ENCODE peak calls at places on chromosomes 5 and 9, in nine cellular contexts. T is cardiac muscle cell; I is Jurkat, Clone E6-1; X is psoas muscle; Y is upper lobe of right lung; B is fibroblast of mammary gland; G is A549; A is suprapubic skin; P is colonic mucosa. R is an unnamed sample.
A peak's percentile ranks its signal among the peaks of the same experiment; 100 is the strongest.

GRCh38 chr9:96555567-96556386 is 63.9 kb downstream of the CDC14B start:
- DNase-seq in T (peak; percentile 15), I (no peak), X (no peak), Y (no peak), B (peak; percentile 76), G (no peak), A (no peak), P (no peak), R (no peak)

GRCh38 chr9:129648092-129648763 is 6.3 kb upstream of the ASB6 start:
- DNase-seq in T (no peak), I (no peak), X (no peak), Y (no peak), B (no peak), G (no peak), A (no peak), P (no peak), R (no peak)

GRCh38 chr5:147801461-147801860 is 18.9 kb upstream of the JAKMIP2 start:
- DNase-seq in T (no peak), I (no peak), X (no peak), Y (no peak), B (no peak), G (no peak), A (no peak), P (no peak), R (no peak)

GRCh38 chr5:85049020-85049419 is 664.3 kb upstream of the EDIL3 start:
- DNase-seq in T (peak; percentile 55), I (peak; percentile 23), X (no peak), Y (no peak), B (peak; percentile 37), G (peak; percentile 12), A (no peak), P (no peak), R (peak; percentile 1)

GRCh38 chr5:39755986-39756385 is 331.2 kb upstream of the DAB2 start:
- DNase-seq in T (no peak), I (no peak), X (no peak), Y (no peak), B (peak; percentile 98), G (peak; percentile 86), A (no peak), P (no peak), R (no peak)

GRCh38 chr9:80931163-80931562 is 758.2 kb downstream of the TLE1 start:
- DNase-seq in T (no peak), I (no peak), X (no peak), Y (no peak), B (no peak), G (no peak), A (no peak), P (no peak), R (no peak)

GRCh38 chr5:90747175-90747574 is 188.6 kb downstream of the ADGRV1 start:
- DNase-seq in T (no peak), I (no peak), X (no peak), Y (no peak), B (peak; percentile 6), G (no peak), A (no peak), P (no peak), R (peak; percentile 53)

GRCh38 chr5:96226941-96227552 is 206.0 kb downstream of the PCSK1 start:
- DNase-seq in T (no peak), I (no peak), X (peak; percentile 49), Y (no peak), B (peak; percentile 97), G (peak; percentile 19), A (no peak), P (no peak), R (no peak)

GRCh38 chr5:142735323-142736246 is 34.6 kb upstream of the ARHGAP26 start:
- DNase-seq in T (no peak), I (no peak), X (no peak), Y (no peak), B (no peak), G (no peak), A (no peak), P (no peak), R (no peak)

GRCh38 chr5:96114736-96115466 is 153.2 kb upstream of the ELL2 start:
- DNase-seq in T (no peak), I (no peak), X (no peak), Y (no peak), B (peak; percentile 80), G (no peak), A (no peak), P (no peak), R (no peak)

GRCh38 chr5:151706906-151707305 is 20.2 kb upstream of the SPARC start:
- DNase-seq in T (no peak), I (no peak), X (no peak), Y (no peak), B (peak; percentile 64), G (peak; percentile 36), A (no peak), P (no peak), R (no peak)

GRCh38 chr5:82312373-82312856 is 34.3 kb upstream of the RPS23 start:
- DNase-seq in T (peak; percentile 87), I (peak; percentile 68), X (peak; percentile 62), Y (no peak), B (peak; percentile 82), G (peak; percentile 69), A (peak; percentile 82), P (peak; percentile 69), R (peak; percentile 37)

GRCh38 chr5:173493040-173493439 is 123.4 kb downstream of the BOD1 start:
- DNase-seq in T (no peak), I (no peak), X (no peak), Y (no peak), B (no peak), G (no peak), A (no peak), P (no peak), R (no peak)

GRCh38 chr5:151234476-151235238 is 10.8 kb upstream of the CCDC69 start:
- DNase-seq in T (no peak), I (no peak), X (peak; percentile 88), Y (peak; percentile 90), B (peak; percentile 81), G (peak; percentile 51), A (peak; percentile 86), P (peak; percentile 39), R (peak; percentile 89)

GRCh38 chr5:81948349-81948748 is 23.5 kb upstream of the ATG10 start:
- DNase-seq in T (no peak), I (no peak), X (no peak), Y (no peak), B (peak; percentile 54), G (no peak), A (no peak), P (no peak), R (no peak)

GRCh38 chr5:139263431-139263975 is 30.0 kb upstream of the MATR3 start:
- DNase-seq in T (no peak), I (no peak), X (no peak), Y (no peak), B (no peak), G (no peak), A (no peak), P (no peak), R (no peak)

GRCh38 chr5:62779010-62779422 is 200.4 kb downstream of the LRRC70 start:
- DNase-seq in T (peak; percentile 80), I (peak; percentile 37), X (no peak), Y (no peak), B (peak; percentile 65), G (peak; percentile 70), A (no peak), P (peak; percentile 20), R (peak; percentile 50)

GRCh38 chr5:80964491-80964890 is 4.3 kb downstream of the RASGRF2 start:
- DNase-seq in T (no peak), I (no peak), X (no peak), Y (no peak), B (no peak), G (no peak), A (no peak), P (no peak), R (no peak)

GRCh38 chr5:124663101-124663506 is 83.3 kb downstream of the ZNF608 start:
- DNase-seq in T (peak; percentile 49), I (no peak), X (no peak), Y (no peak), B (no peak), G (no peak), A (no peak), P (no peak), R (no peak)

GRCh38 chr5:57817001-57817453 is 334.4 kb upstream of the ACTBL2 start:
- DNase-seq in T (peak; percentile 23), I (no peak), X (no peak), Y (no peak), B (peak; percentile 20), G (no peak), A (no peak), P (no peak), R (no peak)

GRCh38 chr5:84585218-84585617 is 200.5 kb upstream of the EDIL3 start:
- DNase-seq in T (no peak), I (no peak), X (no peak), Y (no peak), B (no peak), G (no peak), A (no peak), P (no peak), R (no peak)

GRCh38 chr5:157309796-157310195 is 43.9 kb downstream of the CYFIP2 start:
- DNase-seq in T (no peak), I (no peak), X (no peak), Y (no peak), B (no peak), G (no peak), A (no peak), P (no peak), R (no peak)

GRCh38 chr5:72307573-72307967 is 12.5 kb downstream of the MRPS27 start:
- DNase-seq in T (no peak), I (no peak), X (no peak), Y (no peak), B (no peak), G (no peak), A (no peak), P (no peak), R (no peak)
- H3K4me3 ChIP-seq in T (peak overlapping the region; percentile 52), I (peak overlapping the region; percentile 79), X (peak overlapping the region; percentile 85), Y (peak overlapping the region; percentile 76), B (peak overlapping the region; percentile 80), G (peak overlapping the region; percentile 51), A (peak overlapping the region; percentile 54), P (peak overlapping the region; percentile 70), R (peak overlapping the region; percentile 67)

GRCh38 chr9:70406446-70406862 is 8.0 kb downstream of the KLF9 start:
- DNase-seq in T (no peak), I (no peak), X (no peak), Y (no peak), B (peak; percentile 79), G (no peak), A (peak; percentile 48), P (no peak), R (peak; percentile 14)
- H3K4me3 ChIP-seq in T (no peak overlapping the region), I (no peak overlapping the region), X (peak overlapping the region; percentile 43), Y (peak overlapping the region; percentile 9), B (no peak overlapping the region), G (no peak overlapping the region), A (peak overlapping the region; percentile 17), P (no peak overlapping the region), R (no peak overlapping the region)

DNA sequence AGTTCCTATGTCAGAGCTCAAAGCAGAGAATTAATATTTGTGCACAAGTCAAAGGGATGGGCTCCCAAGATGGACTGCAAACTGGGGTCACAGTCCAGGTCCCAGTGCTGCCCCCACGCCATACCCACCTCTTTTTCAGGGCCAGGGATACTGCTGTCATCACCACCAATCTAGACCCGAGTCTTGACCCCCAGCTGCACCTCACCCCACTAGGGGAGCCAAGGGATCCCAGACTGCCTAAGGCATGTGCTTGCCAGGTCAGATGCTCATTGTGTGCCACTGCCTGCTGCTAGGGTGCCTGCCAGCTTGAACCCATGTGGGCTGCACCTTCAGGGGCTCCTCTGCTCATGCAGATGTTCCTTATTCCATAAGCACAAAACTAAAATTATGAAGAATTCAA is 215.6 kb upstream of the NREP start:
- DNase-seq in T (no peak), I (no peak), X (no peak), Y (no peak), B (no peak), G (no peak), A (no peak), P (no peak), R (no peak)
- H3K4me3 ChIP-seq in T (no peak overlapping the region), I (no peak overlapping the region), X (no peak overlapping the region), Y (no peak overlapping the region), B (no peak overlapping the region), G (no peak overlapping the region), A (no peak overlapping the region), P (no peak overlapping the region), R (no peak overlapping the region)

GRCh38 chr5:176954050-176954449 is 52.5 kb downstream of the UIMC1 start:
- DNase-seq in T (no peak), I (no peak), X (no peak), Y (no peak), B (no peak), G (no peak), A (no peak), P (no peak), R (no peak)
- H3K4me3 ChIP-seq in T (no peak overlapping the region), I (no peak overlapping the region), X (no peak overlapping the region), Y (no peak overlapping the region), B (no peak overlapping the region), G (no peak overlapping the region), A (no peak overlapping the region), P (no peak overlapping the region), R (no peak overlapping the region)